ENCODE peak calls at places on chromosomes 2 and 18, in five cellular contexts. V is upper lobe of right lung, X is uterus, P is vagina, L is lower lobe of right lung. Q is an unnamed sample. For H3K36me3, the result is how much of the 10 kb centered on the place peaks cover.

GRCh38 chr2:131045925-131046579 is 47.2 kb downstream of the FAM168B start:
- DNase-seq in V (no peak), X (no peak), P (no peak), L (peak), Q (no peak)

GRCh38 chr18:10170375-10170774 is 256.6 kb downstream of the VAPA start:
- DNase-seq in V (no peak), X (no peak), P (no peak), L (no peak), Q (no peak)

GRCh38 chr18:50850307-50850706 is 28.6 kb upstream of the ME2 start:
- DNase-seq in V (no peak), X (no peak), P (no peak), L (no peak), Q (no peak)

GRCh38 chr2:143558665-143559064 is 429.4 kb downstream of the ARHGAP15 start:
- DNase-seq in V (no peak), X (peak), P (no peak), L (no peak), Q (peak)

GRCh38 chr2:196653843-196654242 is 14.3 kb downstream of the CCDC150 start:
- DNase-seq in V (no peak), X (no peak), P (no peak), L (no peak), Q (no peak)

GRCh38 chr2:130846686-130847375 is 10.1 kb downstream of the ARHGEF4 start:
- DNase-seq in V (no peak), X (no peak), P (no peak), L (no peak), Q (no peak)

GRCh38 chr2:189540551-189540950 is 40.0 kb downstream of the SLC40A1 start:
- DNase-seq in V (no peak), X (no peak), P (no peak), L (no peak), Q (no peak)

GRCh38 chr18:32576296-32576916 is 105.7 kb upstream of the GAREM1 start:
- DNase-seq in V (no peak), X (no peak), P (no peak), L (no peak), Q (peak)

GRCh38 chr2:226911932-226912331 is 76.1 kb downstream of the RHBDD1 start:
- DNase-seq in V (no peak), X (no peak), P (no peak), L (no peak), Q (no peak)

GRCh38 chr2:236939751-236940229 is 145.9 kb upstream of the COPS8 start:
- DNase-seq in V (no peak), X (no peak), P (peak), L (no peak), Q (no peak)

GRCh38 chr2:86031151-86031550 is 74.5 kb downstream of the POLR1A start:
- DNase-seq in V (no peak), X (no peak), P (no peak), L (no peak), Q (no peak)

GRCh38 chr2:111965062-111965461 is 66.7 kb downstream of the MERTK start:
- DNase-seq in V (no peak), X (no peak), P (peak), L (no peak), Q (no peak)

GRCh38 chr2:104487381-104487780 is 366.5 kb upstream of the POU3F3 start:
- DNase-seq in V (no peak), X (no peak), P (no peak), L (no peak), Q (no peak)

GRCh38 chr2:69471793-69472192 is 34.6 kb upstream of the NFU1 start:
- DNase-seq in V (no peak), X (no peak), P (no peak), L (no peak), Q (no peak)

GRCh38 chr2:10894264-10894935 is 17.3 kb upstream of the KCNF1 start:
- DNase-seq in V (no peak), X (no peak), P (no peak), L (no peak), Q (no peak)

GRCh38 chr2:69493268-69493667 is 56.0 kb upstream of the NFU1 start:
- DNase-seq in V (no peak), X (no peak), P (no peak), L (no peak), Q (no peak)

GRCh38 chr2:143524001-143524608 is 394.9 kb downstream of the ARHGAP15 start:
- DNase-seq in V (no peak), X (no peak), P (no peak), L (no peak), Q (no peak)

GRCh38 chr2:69131983-69132675 is 119.2 kb downstream of the ANTXR1 start:
- DNase-seq in V (no peak), X (no peak), P (no peak), L (no peak), Q (no peak)

GRCh38 chr2:119617455-119617854 is 61.5 kb upstream of the TMEM177 start:
- DNase-seq in V (no peak), X (no peak), P (no peak), L (no peak), Q (no peak)

GRCh38 chr2:203685081-203685621 is 21.3 kb upstream of the CD28 start:
- DNase-seq in V (no peak), X (no peak), P (no peak), L (no peak), Q (peak)

GRCh38 chr2:62489162-62489561 is 16.8 kb downstream of the TMEM17 start:
- DNase-seq in V (no peak), X (no peak), P (no peak), L (no peak), Q (no peak)

GRCh38 chr2:28408764-28409599 is 16.3 kb downstream of the FOSL2 start:
- DNase-seq in V (peak), X (peak), P (no peak), L (peak), Q (peak)

GRCh38 chr2:32864337-32864736 is 82.4 kb upstream of the LTBP1 start:
- DNase-seq in V (no peak), X (no peak), P (no peak), L (no peak), Q (no peak)

GRCh38 chr2:25265802-25266201 is 75.9 kb downstream of the DNMT3A start:
- DNase-seq in V (no peak), X (no peak), P (no peak), L (no peak), Q (no peak)

GRCh38 chr2:25269234-25269633 is 72.5 kb downstream of the DNMT3A start:
- DNase-seq in V (no peak), X (no peak), P (no peak), L (no peak), Q (no peak)

GRCh38 chr2:25270061-25270460 is 71.7 kb downstream of the DNMT3A start:
- DNase-seq in V (no peak), X (no peak), P (no peak), L (no peak), Q (no peak)

GRCh38 chr2:25266399-25266798 is 75.3 kb downstream of the DNMT3A start:
- DNase-seq in V (no peak), X (no peak), P (no peak), L (no peak), Q (no peak)

GRCh38 chr2:25268136-25268535 is 73.6 kb downstream of the DNMT3A start:
- DNase-seq in V (no peak), X (no peak), P (no peak), L (no peak), Q (no peak)
- H3K36me3 ChIP-seq in V (under half), X (under half), P (under half), L (under half), Q (under half)

GRCh38 chr2:133512121-133512520 is 56.1 kb downstream of the NCKAP5 start:
- DNase-seq in V (no peak), X (no peak), P (no peak), L (no peak), Q (no peak)

GRCh38 chr2:133511679-133512078 is 56.6 kb downstream of the NCKAP5 start:
- DNase-seq in V (no peak), X (no peak), P (no peak), L (no peak), Q (no peak)

GRCh38 chr2:133509777-133510176 is 58.5 kb downstream of the NCKAP5 start:
- DNase-seq in V (no peak), X (no peak), P (no peak), L (no peak), Q (no peak)

GRCh38 chr2:133516405-133517028 is 51.7 kb downstream of the NCKAP5 start:
- DNase-seq in V (no peak), X (no peak), P (no peak), L (no peak), Q (no peak)

GRCh38 chr2:133513893-133514292 is 54.4 kb downstream of the NCKAP5 start:
- DNase-seq in V (no peak), X (no peak), P (no peak), L (no peak), Q (no peak)
- TF ChIP-seq CTCF in V (no peak), X (no peak), P (no peak), L (no peak), Q (no peak)

GRCh38 chr18:49487711-49488310 is 777 bp upstream of the C18orf32 start:
- DNase-seq in V (no peak), X (no peak), P (no peak), L (no peak), Q (no peak)
- H3K36me3 ChIP-seq in V (under half), X (under half), P (under half), L (under half), Q (under half)

GRCh38 chr2:216274194-216274593 is 98.1 kb downstream of the MARCHF4 start:
- DNase-seq in V (no peak), X (no peak), P (no peak), L (no peak), Q (no peak)
- TF ChIP-seq CTCF in V (no peak), X (no peak), P (no peak), L (no peak), Q (no peak)

GRCh38 chr18:13450289-13451207 is 232.0 kb downstream of the LDLRAD4 start:
- DNase-seq in V (no peak), X (no peak), P (no peak), L (no peak), Q (no peak)

GRCh38 chr18:13449651-13450050 is 231.1 kb downstream of the LDLRAD4 start:
- DNase-seq in V (no peak), X (no peak), P (no peak), L (no peak), Q (no peak)

GRCh38 chr18:13452448-13452811 is 233.9 kb downstream of the LDLRAD4 start:
- DNase-seq in V (no peak), X (peak), P (no peak), L (no peak), Q (peak)

GRCh38 chr18:13451661-13452447 is 233.3 kb downstream of the LDLRAD4 start:
- DNase-seq in V (no peak), X (no peak), P (no peak), L (no peak), Q (no peak)

GRCh38 chr18:13451208-13451530 is 232.6 kb downstream of the LDLRAD4 start:
- DNase-seq in V (no peak), X (no peak), P (no peak), L (no peak), Q (no peak)
- H3K36me3 ChIP-seq in V (under half), X (under half), P (under half), L (under half), Q (under half)

GRCh38 chr2:54048117-54048785 is 67.2 kb upstream of the ACYP2 start:
- DNase-seq in V (no peak), X (no peak), P (no peak), L (no peak), Q (no peak)
- TF ChIP-seq CTCF in V (no peak), X (no peak), P (no peak), L (no peak), Q (no peak)

GRCh38 chr2:191691898-191692297 is 14.0 kb downstream of the NABP1 start:
- DNase-seq in V (no peak), X (no peak), P (no peak), L (no peak), Q (no peak)

GRCh38 chr2:191692502-191693115 is 14.7 kb downstream of the NABP1 start:
- DNase-seq in V (no peak), X (no peak), P (no peak), L (no peak), Q (no peak)

GRCh38 chr2:191693151-191693550 is 15.2 kb downstream of the NABP1 start:
- DNase-seq in V (no peak), X (no peak), P (no peak), L (no peak), Q (no peak)

GRCh38 chr2:191690327-191690726 is 12.4 kb downstream of the NABP1 start:
- DNase-seq in V (no peak), X (no peak), P (no peak), L (no peak), Q (no peak)

GRCh38 chr2:191691016-191691725 is 13.2 kb downstream of the NABP1 start:
- DNase-seq in V (no peak), X (peak), P (no peak), L (no peak), Q (peak)
- H3K36me3 ChIP-seq in V (under half), X (under half), P (under half), L (under half), Q (under half)

GRCh38 chr2:198930170-198930569 is 527.6 kb downstream of the SATB2 start:
- DNase-seq in V (no peak), X (no peak), P (no peak), L (no peak), Q (no peak)
- TF ChIP-seq CTCF in V (no peak), X (no peak), P (no peak), L (no peak), Q (peak)

DNA sequence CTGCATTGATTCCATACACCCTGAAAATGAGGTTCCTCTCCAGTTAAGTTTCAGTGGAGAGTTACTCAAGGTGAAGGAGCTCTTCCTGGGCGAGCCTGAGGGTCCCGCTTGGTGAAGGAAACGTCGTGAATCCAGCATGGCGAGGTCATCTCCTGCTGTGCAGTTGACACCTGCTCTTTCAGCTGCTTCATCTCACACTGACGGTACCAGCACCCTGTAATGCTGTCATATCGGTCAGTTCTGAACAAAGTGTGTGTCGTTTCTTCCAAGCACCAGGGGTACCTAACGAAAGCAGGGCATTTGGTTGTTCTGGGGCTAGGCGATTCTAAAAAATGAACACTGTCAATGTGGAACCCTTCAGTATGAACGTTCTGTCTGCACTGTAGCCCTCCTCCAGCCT is 52.6 kb downstream of the ITGB1BP1 start:
- DNase-seq in V (no peak), X (no peak), P (no peak), L (no peak), Q (no peak)
- H3K36me3 ChIP-seq in V (under half), X (under half), P (under half), L (half or more), Q (under half)

GRCh38 chr2:121858406-121858805 is 103.0 kb downstream of the TSN start:
- DNase-seq in V (no peak), X (no peak), P (no peak), L (no peak), Q (peak)

GRCh38 chr2:121856358-121856757 is 100.9 kb downstream of the TSN start:
- DNase-seq in V (no peak), X (no peak), P (no peak), L (no peak), Q (no peak)

GRCh38 chr2:121858847-121859246 is 103.4 kb downstream of the TSN start:
- DNase-seq in V (no peak), X (no peak), P (no peak), L (no peak), Q (no peak)

GRCh38 chr2:121860033-121860810 is 104.8 kb downstream of the TSN start:
- DNase-seq in V (no peak), X (no peak), P (no peak), L (no peak), Q (peak)

GRCh38 chr2:121855456-121855985 is 100.1 kb downstream of the TSN start:
- DNase-seq in V (no peak), X (no peak), P (no peak), L (no peak), Q (no peak)
- TF ChIP-seq CTCF in V (no peak), X (no peak), P (no peak), L (no peak), Q (no peak)